ENCODE peak calls at places on chromosomes 1 and 21, in nine cellular contexts. T, A, G, B, Z, P, K, V and L are unnamed samples.

GRCh38 chr1:54866801-54867716 is 19.9 kb downstream of the DHCR24 start:
- DNase-seq in Z (no peak), A (no peak), G (no peak), V (no peak), P (no peak), K (no peak), T (no peak), B (no peak), L (no peak)

GRCh38 chr1:36825226-36825625 is 209.1 kb downstream of the GRIK3 start:
- DNase-seq in A (no peak), Z (no peak), T (no peak), K (no peak), P (no peak), V (no peak), G (no peak), B (no peak), L (no peak)

GRCh38 chr1:175576870-175577269 is 166.5 kb downstream of the TNR start:
- DNase-seq in G (no peak), A (no peak), P (no peak), T (no peak), B (no peak), K (no peak), Z (no peak), V (no peak), L (no peak)

GRCh38 chr1:168134132-168135041 is 2.3 kb downstream of the GPR161 start:
- DNase-seq in G (no peak), V (no peak), K (no peak), Z (no peak), T (no peak), P (no peak), B (no peak), A (no peak), L (no peak)

GRCh38 chr1:209383907-209384709 is 199.4 kb upstream of the CAMK1G start:
- DNase-seq in Z (no peak), V (no peak), P (no peak), T (no peak), A (peak), K (no peak), G (no peak), B (no peak), L (no peak)

GRCh38 chr1:160834945-160835565 is 27.6 kb downstream of the CD244 start:
- DNase-seq in G (peak), P (peak), B (peak), A (peak), V (no peak), K (peak), T (peak), Z (peak), L (peak)

GRCh38 chr1:44339731-44340130 is 15.3 kb downstream of the ERI3 start:
- DNase-seq in A (no peak), P (no peak), B (no peak), T (no peak), G (no peak), V (no peak), K (no peak), Z (no peak), L (no peak)

GRCh38 chr21:38039369-38039768 is 123.1 kb upstream of the KCNJ6 start:
- DNase-seq in T (no peak), P (no peak), B (no peak), Z (no peak), V (no peak), K (no peak), G (no peak), A (no peak), L (no peak)

GRCh38 chr1:156675715-156676311 is 1.4 kb downstream of the NES start:
- DNase-seq in K (peak), Z (peak), B (no peak), G (no peak), V (no peak), A (no peak), T (no peak), P (no peak), L (no peak)

GRCh38 chr1:84089470-84090261 is 54.4 kb upstream of the PRKACB start:
- DNase-seq in T (no peak), P (no peak), Z (no peak), A (peak), B (no peak), K (peak), V (no peak), G (peak), L (peak)

GRCh38 chr1:183945432-183946308 is 91.9 kb downstream of the COLGALT2 start:
- DNase-seq in B (no peak), G (no peak), Z (no peak), T (no peak), V (no peak), P (no peak), K (no peak), A (no peak), L (no peak)

GRCh38 chr1:205375816-205376545 is 19.3 kb upstream of the KLHDC8A start:
- DNase-seq in K (peak), G (peak), T (no peak), A (peak), Z (peak), V (no peak), B (no peak), P (no peak), L (peak)

GRCh38 chr1:11157394-11157793 is 31.8 kb upstream of the ANGPTL7 start:
- DNase-seq in V (no peak), A (no peak), G (no peak), Z (no peak), K (no peak), T (no peak), B (no peak), P (no peak), L (no peak)

GRCh38 chr1:220363196-220363831 is 91.1 kb upstream of the RAB3GAP2 start:
- DNase-seq in P (no peak), K (peak), A (peak), Z (no peak), G (no peak), B (no peak), V (no peak), T (no peak), L (no peak)

GRCh38 chr1:172626845-172627244 is 32.1 kb upstream of the FASLG start:
- DNase-seq in G (no peak), V (no peak), P (no peak), Z (no peak), A (no peak), T (no peak), K (no peak), B (no peak), L (no peak)

DNA sequence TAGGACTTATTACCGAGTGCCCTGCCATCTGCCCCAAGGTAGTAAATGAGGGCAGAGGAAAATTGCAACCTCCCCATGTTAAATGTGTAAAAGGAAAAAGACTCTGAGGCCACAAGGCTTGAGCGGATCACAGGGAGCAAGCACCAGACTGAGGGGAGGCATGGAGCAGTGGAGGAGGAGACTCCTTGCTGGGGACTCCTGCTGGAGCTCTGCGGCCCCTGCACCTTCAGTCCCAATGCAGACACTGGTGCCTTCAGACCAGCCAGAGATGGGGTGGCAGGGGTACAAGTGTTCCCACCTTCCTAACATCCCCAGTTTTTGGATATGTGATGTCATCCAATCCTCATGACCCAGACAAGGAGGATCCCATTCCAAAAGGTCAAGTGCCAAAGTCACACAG is 128.4 kb upstream of the NGF start:
- DNase-seq in K (no peak), P (no peak), T (no peak), Z (no peak), G (no peak), A (no peak), V (no peak), B (no peak), L (no peak)
- TF ChIP-seq CTCF in K (no peak), P (no peak), T (no peak), Z (no peak), G (peak), A (no peak), V (no peak), B (peak), L (peak)

GRCh38 chr1:34874581-34874980 is 15.0 kb upstream of the SMIM12 start:
- DNase-seq in Z (no peak), T (no peak), K (no peak), A (no peak), P (no peak), B (no peak), V (no peak), G (no peak), L (no peak)

GRCh38 chr1:34884961-34885360 is 25.4 kb upstream of the SMIM12 start:
- DNase-seq in P (no peak), G (no peak), B (no peak), A (no peak), V (no peak), T (peak), K (no peak), Z (no peak), L (no peak)

GRCh38 chr1:34876406-34876805 is 16.9 kb upstream of the SMIM12 start:
- DNase-seq in K (no peak), B (no peak), V (no peak), A (no peak), Z (no peak), P (no peak), T (no peak), G (no peak), L (no peak)

GRCh38 chr1:34884536-34884935 is 25.0 kb upstream of the SMIM12 start:
- DNase-seq in V (no peak), B (no peak), G (no peak), Z (no peak), K (no peak), P (no peak), T (peak), A (no peak), L (no peak)

GRCh38 chr1:34879230-34879629 is 19.7 kb upstream of the SMIM12 start:
- DNase-seq in P (no peak), V (no peak), T (no peak), A (no peak), Z (no peak), B (no peak), G (no peak), K (no peak), L (no peak)
- TF ChIP-seq CTCF in P (no peak), V (no peak), T (no peak), A (no peak), Z (no peak), B (no peak), G (no peak), K (no peak), L (no peak)

GRCh38 chr1:197585809-197586208 is 189.5 kb downstream of the DENND1B start:
- DNase-seq in V (no peak), A (no peak), Z (no peak), K (no peak), P (no peak), T (no peak), G (no peak), B (no peak), L (no peak)
- TF ChIP-seq CTCF in V (no peak), A (no peak), Z (no peak), K (no peak), P (no peak), T (no peak), G (no peak), B (no peak), L (no peak)

GRCh38 chr1:1299686-1300351 is 7.9 kb downstream of the ACAP3 start:
- DNase-seq in P (no peak), T (no peak), A (no peak), B (no peak), G (no peak), K (no peak), Z (no peak), V (no peak), L (no peak)
- TF ChIP-seq CTCF in P (peak), T (no peak), A (peak), B (peak), G (peak), K (no peak), Z (peak), V (no peak), L (peak)